ENCODE peak calls at places on chromosomes 12 and 14, in eight cellular contexts. R is WERI-Rb-1; N is dermis blood vessel endothelial cell; H is neural progenitor cell; B is GM10248; X is fibroblast of villous mesenchyme; Z is D341Med; K is stimulated activated CD8-positive, alpha-beta memory T cell treated with anti-CD3 and anti-CD28 coated beads, Interleukin-15, amount 100 ng/mL, for 1 hour. C is an unnamed sample.

GRCh38 chr14:77543637-77544334 is 45.2 kb upstream of the ISM2 start:
- DNase-seq in R (no peak), N (no peak), H (no peak), B (no peak), X (peak), Z (no peak), K (no peak), C (no peak)

GRCh38 chr14:31505411-31505810 is 17.6 kb upstream of the GPR33 start:
- DNase-seq in R (no peak), N (peak), H (no peak), B (no peak), X (peak), Z (no peak), K (no peak), C (no peak)

GRCh38 chr12:64600164-64600561 is 10.1 kb upstream of the RASSF3 start:
- DNase-seq in R (no peak), N (no peak), H (no peak), B (no peak), X (no peak), Z (no peak), K (no peak), C (no peak)

GRCh38 chr14:104545151-104545931 is 34.2 kb upstream of the C14orf180 start:
- DNase-seq in R (no peak), N (no peak), H (no peak), B (no peak), X (no peak), Z (no peak), K (no peak), C (no peak)

GRCh38 chr14:90624732-90625444 is 191.3 kb downstream of the TTC7B start:
- DNase-seq in R (no peak), N (no peak), H (peak), B (no peak), X (no peak), Z (no peak), K (no peak), C (no peak)

GRCh38 chr12:65875635-65876034 is 51.4 kb downstream of the HMGA2 start:
- DNase-seq in R (no peak), N (no peak), H (no peak), B (no peak), X (peak), Z (no peak), K (no peak), C (no peak)

GRCh38 chr12:51323317-51323960 is 535 bp downstream of the BIN2 start:
- DNase-seq in R (no peak), N (no peak), H (no peak), B (no peak), X (no peak), Z (no peak), K (no peak), C (peak)

GRCh38 chr14:89630096-89630829 is 213.2 kb upstream of the FOXN3 start:
- DNase-seq in R (no peak), N (no peak), H (no peak), B (no peak), X (no peak), Z (no peak), K (no peak), C (no peak)

GRCh38 chr14:51180577-51180976 is 59.5 kb upstream of the TMX1 start:
- DNase-seq in R (no peak), N (no peak), H (no peak), B (no peak), X (no peak), Z (no peak), K (no peak), C (peak)

GRCh38 chr14:51593397-51593796 is 58.3 kb upstream of the FRMD6 start:
- DNase-seq in R (no peak), N (no peak), H (no peak), B (no peak), X (no peak), Z (no peak), K (no peak), C (peak)

GRCh38 chr12:120814903-120815429 is 89.2 kb downstream of the SPPL3 start:
- DNase-seq in R (no peak), N (peak), H (no peak), B (no peak), X (no peak), Z (no peak), K (no peak), C (no peak)

GRCh38 chr14:64478634-64479250 is 13.4 kb downstream of the AKAP5 start:
- DNase-seq in R (no peak), N (peak), H (no peak), B (no peak), X (peak), Z (no peak), K (no peak), C (peak)

GRCh38 chr12:80837342-80837978 is 100.3 kb downstream of the LIN7A start:
- DNase-seq in R (peak), N (peak), H (peak), B (no peak), X (peak), Z (peak), K (no peak), C (peak)

GRCh38 chr12:56714431-56714929 is 10.6 kb downstream of the NACA start:
- DNase-seq in R (no peak), N (no peak), H (no peak), B (no peak), X (no peak), Z (no peak), K (no peak), C (no peak)

C was measured in GM12865.